ENCODE peak calls at places on chromosomes 16 and 17, in nine cellular contexts. I is esophagus squamous epithelium, R is H1, E is A549, M is NB4, A is thyroid gland, Q is endothelial cell of umbilical vein, U is GM12891, L is right lobe of liver. Z is an unnamed sample.

GRCh38 chr16:83692224-83692623 is 115.6 kb upstream of the HSBP1 start:
- DNase-seq in R (no peak), M (no peak), A (no peak), E (no peak), U (no peak), Q (no peak), I (no peak), L (no peak), Z (no peak)

GRCh38 chr17:19021622-19022083 is 17.1 kb upstream of the FAM83G start:
- DNase-seq in L (no peak), Q (no peak), E (no peak), U (no peak), A (peak), R (peak), M (peak), I (no peak), Z (no peak)

GRCh38 chr16:27445502-27446175 is 43.7 kb downstream of the IL21R start:
- DNase-seq in A (no peak), U (no peak), E (no peak), Q (no peak), R (no peak), L (no peak), I (no peak), M (no peak), Z (no peak)

GRCh38 chr16:75760018-75760519 is 33.8 kb upstream of the CPHXL start:
- DNase-seq in Q (no peak), M (no peak), R (no peak), E (no peak), U (no peak), L (no peak), I (no peak), A (no peak), Z (no peak)

GRCh38 chr16:57647136-57647875 is 18.9 kb downstream of the ADGRG1 start:
- DNase-seq in Q (peak), U (no peak), R (no peak), I (no peak), M (no peak), E (no peak), L (no peak), A (no peak), Z (no peak)

GRCh38 chr17:12996357-12996756 is 21.5 kb downstream of the ELAC2 start:
- DNase-seq in I (no peak), Q (no peak), A (no peak), E (no peak), R (no peak), L (no peak), U (no peak), M (no peak), Z (no peak)

GRCh38 chr16:1206786-1207185 is 18.3 kb downstream of the TPSG1 start:
- DNase-seq in I (no peak), Q (no peak), L (no peak), A (no peak), R (no peak), M (no peak), U (no peak), E (no peak), Z (no peak)

GRCh38 chr17:65495255-65496060 is 66.0 kb downstream of the AXIN2 start:
- DNase-seq in I (no peak), E (no peak), U (no peak), M (no peak), A (peak), R (peak), L (no peak), Q (no peak), Z (no peak)

GRCh38 chr17:2705263-2705662 is 6.3 kb downstream of the CLUH start:
- DNase-seq in U (no peak), L (no peak), R (no peak), M (no peak), Q (peak), I (no peak), E (peak), A (no peak), Z (peak)

GRCh38 chr16:10039220-10040096 is 142.8 kb downstream of the GRIN2A start:
- DNase-seq in L (no peak), A (peak), M (peak), Q (no peak), R (peak), I (no peak), U (peak), E (peak), Z (no peak)

GRCh38 chr17:48577946-48578615 is at the start of gene HOXB4:
- DNase-seq in A (peak), L (peak), I (no peak), R (no peak), Q (peak), U (peak), M (no peak), E (no peak), Z (no peak)
- TF ChIP-seq POLR2A in A (no peak), L (no peak), I (no peak), R (no peak), Q (no peak), U (no peak), M (no peak), E (no peak), Z (no peak)

GRCh38 chr17:64147110-64148016 is 17.4 kb upstream of the ERN1 start:
- DNase-seq in L (no peak), R (no peak), E (peak), M (peak), A (no peak), U (no peak), Q (peak), I (no peak), Z (no peak)
- TF ChIP-seq POLR2A in L (peak), R (peak), E (peak), M (peak), A (no peak), U (peak), Q (peak), I (no peak), Z (peak)

DNA sequence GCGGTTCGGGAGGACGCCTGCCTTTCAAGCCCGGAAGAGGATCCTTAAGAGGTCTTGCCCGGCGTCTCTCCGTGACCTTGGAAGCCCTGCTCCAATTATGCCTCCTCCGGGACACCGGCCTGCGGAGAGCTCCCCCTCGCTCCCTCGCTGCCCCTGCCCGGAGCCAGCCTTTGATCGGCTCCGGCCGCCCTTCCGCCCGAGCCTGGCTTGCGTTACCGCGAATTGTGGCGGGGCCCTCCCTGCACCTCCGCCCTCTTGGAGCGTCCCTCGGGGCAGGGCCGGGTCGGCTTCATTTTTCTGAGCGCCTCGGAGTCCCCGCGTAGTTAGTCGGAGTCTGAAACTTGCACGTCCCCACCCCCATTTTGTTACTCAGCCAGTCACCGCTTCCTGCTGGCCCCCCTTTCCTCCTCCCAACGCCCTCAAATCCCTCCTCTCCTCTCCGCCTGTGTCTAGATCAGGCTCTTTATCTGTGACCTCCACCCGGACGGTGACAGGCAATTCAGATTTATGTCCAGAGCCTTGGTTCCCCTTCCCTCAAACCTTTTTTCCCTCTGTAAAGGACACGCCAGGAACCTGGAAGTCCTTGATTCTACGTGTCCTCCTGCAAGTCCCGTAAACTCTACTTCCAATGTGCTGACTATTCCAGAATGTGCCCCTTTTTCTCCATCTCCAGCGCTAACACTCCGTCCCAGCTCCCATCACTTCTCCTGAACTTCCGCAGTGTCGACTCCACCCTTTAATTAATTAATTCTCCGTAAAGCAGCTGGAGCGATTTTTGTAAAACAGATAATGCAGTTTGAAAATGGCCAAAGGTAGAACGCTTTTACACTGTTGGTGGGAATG is 569 bp upstream of the RABEP2 start:
- DNase-seq in Q (peak), E (peak), M (peak), I (peak), L (no peak), A (peak), U (no peak), R (no peak), Z (peak)
- TF ChIP-seq POLR2A in Q (peak), E (peak), M (peak), I (no peak), L (peak), A (peak), U (peak), R (peak), Z (peak)

DNA sequence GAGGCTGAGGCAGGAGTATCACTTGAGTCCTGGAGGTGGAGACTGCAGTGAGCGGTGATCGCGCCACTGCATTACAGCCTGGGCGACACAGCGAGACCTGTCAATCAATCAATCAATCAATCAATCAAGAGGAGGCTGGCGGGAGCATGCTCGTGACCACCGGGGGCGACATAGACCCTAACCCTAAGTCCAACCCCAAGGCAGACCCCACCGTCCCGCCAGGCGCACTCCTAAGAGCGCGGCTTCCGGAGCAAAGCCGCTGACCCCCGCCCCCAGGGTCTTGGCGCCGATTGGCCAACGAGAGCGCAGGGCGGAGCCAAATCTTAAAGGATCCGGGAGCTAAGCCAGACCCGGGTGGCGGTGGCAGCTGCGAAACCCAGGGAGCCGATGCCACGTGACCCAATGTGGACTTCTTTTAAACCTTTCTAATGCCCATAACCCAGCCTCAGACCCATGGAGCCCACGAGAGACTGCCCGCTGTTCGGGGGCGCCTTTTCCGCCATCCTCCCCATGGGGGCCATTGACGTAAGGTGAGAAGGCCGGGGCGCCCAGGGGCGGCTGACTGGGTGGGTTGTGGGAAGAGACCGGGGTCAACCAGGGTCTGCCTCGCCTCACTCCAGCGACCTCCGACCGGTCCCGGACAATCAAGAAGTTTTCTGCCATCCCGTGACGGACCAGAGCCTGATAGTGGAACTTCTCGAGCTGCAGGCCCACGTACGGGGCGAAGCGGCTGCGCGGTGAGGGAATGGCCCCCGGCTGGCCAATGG is at the start of gene RANGRF:
- DNase-seq in I (peak), R (peak), L (peak), Q (peak), A (peak), E (peak), M (peak), U (peak), Z (peak)
- TF ChIP-seq POLR2A in I (peak), R (peak), L (peak), Q (no peak), A (peak), E (peak), M (peak), U (peak), Z (peak)

DNA sequence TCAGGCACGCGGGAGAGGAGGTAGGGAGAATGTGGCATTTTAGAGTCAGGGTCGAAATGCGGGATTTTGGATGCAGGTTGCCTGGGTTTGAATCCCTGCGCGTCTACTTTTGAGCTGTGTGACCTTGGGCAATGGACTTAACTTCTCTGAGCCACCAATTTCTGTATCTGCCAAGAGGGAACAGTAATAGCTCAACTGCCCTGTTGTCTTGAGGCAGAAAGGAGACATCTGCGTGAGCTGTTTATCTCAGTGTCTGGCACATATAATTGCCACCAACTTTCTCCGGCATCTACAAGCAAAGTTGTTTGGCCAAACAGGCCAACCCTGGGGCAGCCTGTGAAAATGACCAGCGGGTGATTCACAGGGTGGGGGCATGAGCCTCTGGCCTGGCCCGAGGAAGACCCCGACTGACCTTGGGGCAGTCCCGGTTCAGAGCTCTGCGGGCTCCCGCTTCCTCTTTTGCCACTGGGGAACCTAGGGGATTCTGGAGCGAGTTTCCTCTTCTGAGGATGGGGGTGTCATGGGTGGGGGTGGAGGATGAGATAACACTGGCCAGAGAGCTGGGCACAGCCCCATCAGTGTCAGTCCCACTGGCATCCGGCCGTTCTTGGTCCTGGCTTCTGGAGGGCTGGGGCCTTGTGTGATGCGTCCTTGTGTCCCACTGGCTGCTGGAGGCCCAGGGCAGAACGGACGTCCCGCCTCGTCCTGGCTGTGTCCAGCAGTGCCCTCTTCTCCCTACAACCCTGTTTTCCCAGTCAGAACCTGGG is 1.3 kb downstream of the SNN start:
- DNase-seq in A (peak), U (no peak), R (no peak), I (no peak), E (no peak), M (peak), Q (peak), L (peak), Z (no peak)
- TF ChIP-seq POLR2A in A (no peak), U (peak), R (no peak), I (no peak), E (no peak), M (no peak), Q (peak), L (no peak), Z (no peak)

DNA sequence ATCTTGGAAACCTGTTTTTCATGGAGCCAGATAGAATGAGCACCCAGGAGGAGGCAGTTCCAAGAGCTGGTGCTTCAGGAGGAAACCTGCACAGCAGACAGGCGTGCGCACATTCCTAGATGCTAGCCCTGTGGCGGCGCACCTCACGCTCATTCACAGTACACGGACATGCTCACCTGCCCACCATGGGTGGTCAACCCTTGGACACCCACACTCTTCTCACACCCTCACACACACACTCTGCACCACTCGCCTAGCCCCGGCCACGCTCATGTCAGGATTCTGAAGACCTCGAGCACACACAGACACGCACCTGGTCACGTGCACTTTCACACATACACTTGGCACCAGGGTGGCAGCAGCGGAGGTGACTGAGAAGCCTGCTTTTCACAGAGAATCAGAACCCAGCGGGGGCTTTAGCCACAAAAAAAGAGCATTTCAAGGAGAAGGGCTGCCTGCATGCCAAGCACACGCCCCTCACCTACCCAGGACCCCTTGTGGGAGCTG is 28.6 kb downstream of the RAI1 start:
- DNase-seq in A (no peak), R (no peak), L (no peak), Q (no peak), I (no peak), E (no peak), M (no peak), U (no peak), Z (no peak)
- TF ChIP-seq POLR2A in A (no peak), R (no peak), L (no peak), Q (no peak), I (no peak), E (no peak), M (no peak), U (no peak), Z (no peak)

DNA sequence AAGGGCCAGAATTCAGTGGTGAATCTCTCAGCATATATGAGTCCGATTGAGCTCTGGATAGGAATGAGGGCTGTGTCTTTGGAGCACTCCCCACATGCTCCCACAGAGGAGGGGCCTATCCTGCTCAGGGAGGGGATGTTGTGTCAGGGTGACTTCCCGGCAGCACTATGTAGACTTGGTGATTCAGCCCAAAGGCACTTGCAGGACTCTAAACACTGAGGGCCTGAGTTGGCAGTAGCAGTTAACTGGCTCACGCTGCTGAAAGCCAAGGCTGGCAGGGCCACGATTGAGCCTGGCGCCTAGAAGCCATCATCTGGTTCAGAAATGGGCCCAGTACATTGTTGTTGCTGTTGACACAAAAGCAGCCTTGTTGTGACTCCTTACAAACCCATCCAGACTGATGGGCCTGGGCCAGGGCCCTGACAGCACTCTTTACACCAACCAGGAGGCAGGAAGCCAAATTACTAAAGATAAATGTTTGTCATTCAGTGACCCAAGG is 31.9 kb downstream of the NMT1 start:
- DNase-seq in U (no peak), E (peak), L (peak), Q (peak), I (no peak), M (no peak), R (no peak), A (peak), Z (peak)
- TF ChIP-seq POLR2A in U (no peak), E (no peak), L (peak), Q (no peak), I (no peak), M (no peak), R (no peak), A (peak), Z (peak)

DNA sequence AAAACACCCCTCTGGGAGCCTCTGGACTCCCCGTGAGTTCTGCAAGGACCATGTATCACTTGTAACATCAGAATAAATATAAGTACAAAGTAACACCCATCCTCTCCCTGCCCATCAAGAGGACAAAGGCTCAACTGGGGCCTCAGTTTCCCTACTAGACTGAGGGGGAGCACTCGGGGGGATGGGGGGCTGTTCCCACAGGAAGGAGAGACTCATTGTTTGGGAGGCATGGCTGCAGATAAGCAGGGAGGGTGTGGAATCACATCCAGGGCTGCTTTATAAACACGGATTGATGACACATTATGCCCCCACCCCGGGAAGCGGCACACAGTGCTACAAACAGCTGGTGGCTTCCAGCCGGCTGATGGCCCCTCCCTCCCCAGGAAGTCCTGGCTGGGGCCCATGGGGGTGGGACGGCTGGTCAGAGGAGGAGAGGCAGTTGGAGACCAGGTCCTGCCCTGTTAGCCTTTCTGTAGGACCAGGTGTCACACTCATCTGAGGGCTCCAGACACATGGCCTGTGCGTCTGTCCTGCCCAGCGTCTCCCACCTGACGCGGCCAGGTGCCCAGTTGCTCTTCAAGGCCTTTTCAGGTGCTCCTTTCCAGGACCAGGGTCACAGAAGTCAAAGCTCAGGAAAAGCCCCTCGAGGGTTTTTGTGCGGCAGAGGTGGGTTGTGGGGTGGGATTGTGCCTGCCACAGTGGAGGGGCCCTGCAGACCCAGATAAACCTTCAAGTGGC is 1.3 kb upstream of the MPG start:
- DNase-seq in R (no peak), I (no peak), M (peak), Q (peak), U (no peak), L (no peak), A (peak), E (no peak), Z (peak)
- TF ChIP-seq POLR2A in R (no peak), I (no peak), M (no peak), Q (peak), U (no peak), L (no peak), A (no peak), E (no peak), Z (no peak)

GRCh38 chr17:55750750-55751641 is at the start of gene PCTP:
- DNase-seq in M (peak), R (peak), Q (peak), A (peak), I (peak), E (peak), L (peak), U (peak), Z (peak)
- TF ChIP-seq POLR2A in M (peak), R (peak), Q (peak), A (peak), I (peak), E (peak), L (peak), U (no peak), Z (peak)